ENCODE peak calls at places on chromosome 10, in six cellular contexts. One of them, this sample, is unnamed.

GRCh38 chr10:14185501-14186045 is 145.2 kb downstream of the FRMD4A start:
- DNase-seq in PC-3: peak
- DNase-seq in substantia nigra: no peak
- DNase-seq in DMS 273 treated with DMSO at 0.1 percent for 48 hours: peak
- DNase-seq in SK-N-SH: no peak
- DNase-seq in mesenteric fat pad: no peak
- DNase-seq in this sample: no peak

GRCh38 chr10:6280291-6280690 is 77.6 kb downstream of the PFKFB3 start:
- DNase-seq in PC-3: no peak
- DNase-seq in SK-N-SH: no peak
- DNase-seq in DMS 273 treated with DMSO at 0.1 percent for 48 hours: no peak
- DNase-seq in mesenteric fat pad: no peak
- DNase-seq in substantia nigra: no peak
- DNase-seq in this sample: no peak

GRCh38 chr10:80517416-80518142 is 20.1 kb upstream of the SH2D4B start:
- DNase-seq in mesenteric fat pad: no peak
- DNase-seq in PC-3: no peak
- DNase-seq in SK-N-SH: no peak
- DNase-seq in substantia nigra: no peak
- DNase-seq in DMS 273 treated with DMSO at 0.1 percent for 48 hours: no peak
- DNase-seq in this sample: no peak

GRCh38 chr10:81917666-81918065 is 42.7 kb downstream of the NRG3 start:
- DNase-seq in mesenteric fat pad: no peak
- DNase-seq in PC-3: no peak
- DNase-seq in substantia nigra: no peak
- DNase-seq in DMS 273 treated with DMSO at 0.1 percent for 48 hours: no peak
- DNase-seq in SK-N-SH: no peak
- DNase-seq in this sample: no peak

GRCh38 chr10:132577350-132578005 is 39.9 kb downstream of the INPP5A start:
- DNase-seq in DMS 273 treated with DMSO at 0.1 percent for 48 hours: no peak
- DNase-seq in mesenteric fat pad: no peak
- DNase-seq in SK-N-SH: peak
- DNase-seq in PC-3: peak
- DNase-seq in substantia nigra: peak
- DNase-seq in this sample: no peak

GRCh38 chr10:91604936-91605534 is 27.8 kb downstream of the PPP1R3C start:
- DNase-seq in mesenteric fat pad: no peak
- DNase-seq in substantia nigra: no peak
- DNase-seq in PC-3: peak
- DNase-seq in DMS 273 treated with DMSO at 0.1 percent for 48 hours: no peak
- DNase-seq in SK-N-SH: no peak
- DNase-seq in this sample: no peak

GRCh38 chr10:30055094-30055701 is 4.2 kb downstream of the JCAD start:
- DNase-seq in DMS 273 treated with DMSO at 0.1 percent for 48 hours: no peak
- DNase-seq in mesenteric fat pad: no peak
- DNase-seq in SK-N-SH: no peak
- DNase-seq in PC-3: peak
- DNase-seq in substantia nigra: no peak
- DNase-seq in this sample: no peak

GRCh38 chr10:114709966-114710365 is 51.9 kb upstream of the ABLIM1 start:
- DNase-seq in DMS 273 treated with DMSO at 0.1 percent for 48 hours: no peak
- DNase-seq in substantia nigra: no peak
- DNase-seq in SK-N-SH: no peak
- DNase-seq in mesenteric fat pad: no peak
- DNase-seq in PC-3: peak
- DNase-seq in this sample: no peak

GRCh38 chr10:359762-360161 is 224.5 kb downstream of the ZMYND11 start:
- DNase-seq in SK-N-SH: no peak
- DNase-seq in DMS 273 treated with DMSO at 0.1 percent for 48 hours: no peak
- DNase-seq in mesenteric fat pad: no peak
- DNase-seq in substantia nigra: no peak
- DNase-seq in PC-3: no peak
- DNase-seq in this sample: peak

GRCh38 chr10:85430991-85431390 is 935.6 kb downstream of the GRID1 start:
- DNase-seq in DMS 273 treated with DMSO at 0.1 percent for 48 hours: no peak
- DNase-seq in mesenteric fat pad: no peak
- DNase-seq in PC-3: no peak
- DNase-seq in SK-N-SH: no peak
- DNase-seq in substantia nigra: no peak
- DNase-seq in this sample: no peak

GRCh38 chr10:92108747-92109146 is 182.1 kb downstream of the CPEB3 start:
- DNase-seq in DMS 273 treated with DMSO at 0.1 percent for 48 hours: no peak
- DNase-seq in SK-N-SH: no peak
- DNase-seq in substantia nigra: no peak
- DNase-seq in PC-3: no peak
- DNase-seq in mesenteric fat pad: no peak
- DNase-seq in this sample: no peak

GRCh38 chr10:58319599-58319998 is 15.2 kb upstream of the UBE2D1 start:
- DNase-seq in DMS 273 treated with DMSO at 0.1 percent for 48 hours: no peak
- DNase-seq in SK-N-SH: no peak
- DNase-seq in PC-3: peak
- DNase-seq in substantia nigra: no peak
- DNase-seq in mesenteric fat pad: no peak
- DNase-seq in this sample: no peak

GRCh38 chr10:59362184-59362966 is at the start of gene FAM13C:
- DNase-seq in mesenteric fat pad: no peak
- DNase-seq in substantia nigra: peak
- DNase-seq in PC-3: peak
- DNase-seq in DMS 273 treated with DMSO at 0.1 percent for 48 hours: peak
- DNase-seq in SK-N-SH: peak
- DNase-seq in this sample: peak

GRCh38 chr10:16891375-16892313 is 74.4 kb upstream of the RSU1 start:
- DNase-seq in PC-3: peak
- DNase-seq in substantia nigra: no peak
- DNase-seq in SK-N-SH: peak
- DNase-seq in DMS 273 treated with DMSO at 0.1 percent for 48 hours: peak
- DNase-seq in mesenteric fat pad: no peak
- DNase-seq in this sample: no peak

GRCh38 chr10:70649526-70649925 is 22.8 kb upstream of the ADAMTS14 start:
- DNase-seq in PC-3: peak
- DNase-seq in SK-N-SH: no peak
- DNase-seq in DMS 273 treated with DMSO at 0.1 percent for 48 hours: no peak
- DNase-seq in mesenteric fat pad: no peak
- DNase-seq in substantia nigra: no peak
- DNase-seq in this sample: no peak

GRCh38 chr10:36232935-36233334 is 590.8 kb upstream of the FZD8 start:
- DNase-seq in mesenteric fat pad: no peak
- DNase-seq in SK-N-SH: no peak
- DNase-seq in DMS 273 treated with DMSO at 0.1 percent for 48 hours: no peak
- DNase-seq in PC-3: no peak
- DNase-seq in substantia nigra: no peak
- DNase-seq in this sample: no peak

GRCh38 chr10:36675458-36675880 is 449.9 kb upstream of the ANKRD30A start:
- DNase-seq in PC-3: peak
- DNase-seq in substantia nigra: no peak
- DNase-seq in mesenteric fat pad: no peak
- DNase-seq in SK-N-SH: no peak
- DNase-seq in DMS 273 treated with DMSO at 0.1 percent for 48 hours: no peak
- DNase-seq in this sample: no peak

GRCh38 chr10:77979221-77979620 is 50.1 kb downstream of the POLR3A start:
- DNase-seq in DMS 273 treated with DMSO at 0.1 percent for 48 hours: no peak
- DNase-seq in mesenteric fat pad: no peak
- DNase-seq in substantia nigra: no peak
- DNase-seq in SK-N-SH: no peak
- DNase-seq in PC-3: no peak
- DNase-seq in this sample: no peak

GRCh38 chr10:112896722-112897121 is 53.3 kb upstream of the TCF7L2 start:
- DNase-seq in DMS 273 treated with DMSO at 0.1 percent for 48 hours: no peak
- DNase-seq in SK-N-SH: no peak
- DNase-seq in PC-3: no peak
- DNase-seq in substantia nigra: no peak
- DNase-seq in mesenteric fat pad: no peak
- DNase-seq in this sample: no peak

GRCh38 chr10:34931216-34931615 is 116.1 kb upstream of the PARD3 start:
- DNase-seq in PC-3: no peak
- DNase-seq in SK-N-SH: peak
- DNase-seq in DMS 273 treated with DMSO at 0.1 percent for 48 hours: no peak
- DNase-seq in mesenteric fat pad: no peak
- DNase-seq in substantia nigra: no peak
- DNase-seq in this sample: no peak

This sample was measured in C1 segment of cervical spinal cord.